ENCODE peak calls at places on chromosomes 12 and 14, in four cellular contexts. F is heart left ventricle, N is suprapubic skin, Y is epithelial cell of esophagus. O is an unnamed sample.

GRCh38 chr12:127690161-127690560 is 576.8 kb upstream of the TMEM132C start:
- DNase-seq in N (no peak), F (no peak), Y (no peak), O (no peak)

GRCh38 chr12:124727244-124727673 is 136.4 kb downstream of the SCARB1 start:
- DNase-seq in F (peak; percentile 73), N (peak; percentile 92), Y (peak; percentile 63), O (no peak)

GRCh38 chr12:106084048-106084671 is 54.6 kb downstream of the NUAK1 start:
- DNase-seq in Y (no peak), N (no peak), F (no peak), O (no peak)

GRCh38 chr14:92481386-92481785 is 32.2 kb upstream of the RIN3 start:
- DNase-seq in N (no peak), Y (no peak), F (no peak), O (no peak)

GRCh38 chr12:131100031-131100674 is 146.4 kb downstream of the ADGRD1 start:
- DNase-seq in N (no peak), Y (no peak), F (peak; percentile 0), O (no peak)

GRCh38 chr12:53355121-53355520 is 19.0 kb upstream of the SP7 start:
- DNase-seq in F (no peak), Y (no peak), N (no peak), O (no peak)

GRCh38 chr12:123227581-123228258 is 5.2 kb downstream of the MPHOSPH9 start:
- DNase-seq in Y (no peak), F (no peak), N (no peak), O (no peak)

GRCh38 chr12:48859607-48860006 is 6.1 kb downstream of the RND1 start:
- DNase-seq in Y (no peak), N (no peak), F (no peak), O (no peak)

GRCh38 chr12:79689477-79690155 is 1.1 kb downstream of the PAWR start:
- DNase-seq in Y (peak; percentile 74), F (peak; percentile 16), N (no peak), O (no peak)

GRCh38 chr12:48002179-48002601 is 2.1 kb downstream of the COL2A1 start:
- DNase-seq in Y (no peak), F (no peak), N (no peak), O (no peak)

GRCh38 chr14:75323571-75323970 is 44.9 kb downstream of the FOS start:
- DNase-seq in F (no peak), Y (peak; percentile 39), N (no peak), O (no peak)

GRCh38 chr12:74689071-74689655 is 151.5 kb downstream of the ATXN7L3B start:
- DNase-seq in F (no peak), Y (peak; percentile 64), N (no peak), O (no peak)

GRCh38 chr14:71574976-71575375 is 357.3 kb upstream of the RGS6 start:
- DNase-seq in F (no peak), Y (peak; percentile 69), N (no peak), O (no peak)

GRCh38 chr12:69196302-69197288 is 42.8 kb upstream of the CPSF6 start:
- DNase-seq in Y (peak; percentile 41), N (no peak), F (no peak), O (no peak)

GRCh38 chr14:101761881-101762529 is 496 bp downstream of the PPP2R5C start:
- DNase-seq in F (peak; percentile 38), Y (peak; percentile 14), N (no peak), O (no peak)

GRCh38 chr12:4809449-4810218 is 89.4 kb downstream of the GALNT8 start:
- DNase-seq in F (no peak), N (no peak), Y (no peak), O (no peak)

GRCh38 chr14:49921401-49921800 is 28.5 kb downstream of the ARF6 start:
- DNase-seq in Y (no peak), F (no peak), N (no peak), O (no peak)

GRCh38 chr12:64216239-64216638 is 5.9 kb downstream of the KICS2 start:
- DNase-seq in Y (no peak), F (no peak), N (no peak), O (no peak)

GRCh38 chr12:56358836-56359532 is 923 bp downstream of the STAT2 start:
- DNase-seq in F (no peak), N (no peak), Y (peak; percentile 68), O (no peak)

GRCh38 chr12:25256005-25256404 is 5.3 kb upstream of the KRAS start:
- DNase-seq in Y (no peak), F (no peak), N (no peak), O (no peak)

GRCh38 chr14:33120341-33120740 is 181.7 kb downstream of the NPAS3 start:
- DNase-seq in N (no peak), Y (peak; percentile 91), F (no peak), O (no peak)

GRCh38 chr14:52029881-52030280 is 39.0 kb downstream of the NID2 start:
- DNase-seq in Y (no peak), N (no peak), F (no peak), O (no peak)

GRCh38 chr12:96368233-96368632 is 32.0 kb downstream of the CDK17 start:
- DNase-seq in Y (no peak), F (no peak), N (no peak), O (no peak)

GRCh38 chr12:82760423-82760822 is 73.7 kb downstream of the TMTC2 start:
- DNase-seq in F (no peak), N (no peak), Y (no peak), O (no peak)

GRCh38 chr14:37888234-37888633 is 292.8 kb downstream of the TTC6 start:
- DNase-seq in F (no peak), N (no peak), Y (no peak), O (no peak)

GRCh38 chr12:111812881-111813741 is 28.9 kb upstream of the MAPKAPK5 start:
- DNase-seq in N (peak; percentile 89), F (peak; percentile 69), Y (peak; percentile 85), O (peak; percentile 89)

GRCh38 chr14:76908834-76909233 is 82.6 kb downstream of the LRRC74A start:
- DNase-seq in N (no peak), Y (no peak), F (no peak), O (no peak)

GRCh38 chr12:131709226-131709625 is 1.7 kb upstream of the SFSWAP start:
- DNase-seq in N (no peak), F (no peak), Y (no peak), O (no peak)

GRCh38 chr14:22070119-22070982 is 396.7 kb upstream of the OR4E1 start:
- DNase-seq in F (peak; percentile 19), Y (peak; percentile 8), N (no peak), O (no peak)

GRCh38 chr14:105197274-105197673 is 16.2 kb upstream of the NUDT14 start:
- DNase-seq in F (peak; percentile 82), Y (peak; percentile 28), N (no peak), O (no peak)

GRCh38 chr14:105200641-105201040 is 19.5 kb upstream of the NUDT14 start:
- DNase-seq in Y (no peak), F (no peak), N (no peak), O (no peak)

GRCh38 chr14:105200074-105200473 is 19.0 kb upstream of the NUDT14 start:
- DNase-seq in F (no peak), Y (no peak), N (no peak), O (no peak)

GRCh38 chr14:105199093-105199492 is 18.0 kb upstream of the NUDT14 start:
- DNase-seq in Y (no peak), N (no peak), F (peak; percentile 79), O (no peak)

DNA sequence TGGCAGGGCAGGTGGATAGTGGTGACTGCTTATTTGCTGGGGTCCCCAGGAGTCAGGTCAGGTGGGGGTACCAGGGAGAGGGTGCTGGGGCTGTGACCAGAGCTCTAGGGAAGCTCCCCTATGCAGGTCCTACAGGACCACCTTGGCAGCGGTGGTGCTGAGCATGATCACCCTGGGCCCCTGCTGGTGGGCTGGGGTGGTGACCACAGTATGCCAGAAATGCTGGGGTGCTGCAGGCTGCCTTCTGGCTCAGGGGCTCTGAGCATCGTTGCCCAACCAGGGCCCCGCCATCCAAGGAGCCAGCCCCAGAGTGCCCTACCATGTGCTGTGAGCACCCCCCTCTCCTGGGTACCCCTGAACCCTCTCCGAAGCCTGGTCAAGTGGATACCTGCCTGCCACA is 17.5 kb upstream of the NUDT14 start:
- DNase-seq in Y (no peak), N (no peak), F (no peak), O (no peak)
- TF ChIP-seq CTCF in Y (no peak), N (no peak), F (no peak), O (no peak)

GRCh38 chr14:100472094-100472455 is 115.1 kb downstream of the BEGAIN start:
- DNase-seq in N (no peak), F (no peak), Y (no peak), O (no peak)

GRCh38 chr14:100469632-100470522 is 117.3 kb downstream of the BEGAIN start:
- DNase-seq in N (no peak), Y (no peak), F (no peak), O (peak; percentile 52)

GRCh38 chr14:100471451-100472093 is 115.6 kb downstream of the BEGAIN start:
- DNase-seq in N (no peak), F (no peak), Y (no peak), O (no peak)

GRCh38 chr14:100468557-100468956 is 118.7 kb downstream of the BEGAIN start:
- DNase-seq in Y (no peak), F (no peak), N (no peak), O (peak; percentile 76)

GRCh38 chr14:100470523-100470897 is 116.7 kb downstream of the BEGAIN start:
- DNase-seq in F (no peak), N (no peak), Y (no peak), O (no peak)
- TF ChIP-seq CTCF in F (no peak), N (no peak), Y (no peak), O (no peak)

GRCh38 chr12:3123729-3124128 is 46.5 kb downstream of the TSPAN9 start:
- DNase-seq in F (no peak), N (no peak), Y (no peak), O (no peak)

GRCh38 chr12:3120701-3121100 is 43.5 kb downstream of the TSPAN9 start:
- DNase-seq in F (no peak), N (no peak), Y (no peak), O (no peak)

GRCh38 chr12:3124917-3125316 is 47.7 kb downstream of the TSPAN9 start:
- DNase-seq in Y (no peak), F (no peak), N (no peak), O (no peak)

GRCh38 chr12:3125674-3126073 is 48.5 kb downstream of the TSPAN9 start:
- DNase-seq in Y (no peak), N (no peak), F (no peak), O (no peak)

DNA sequence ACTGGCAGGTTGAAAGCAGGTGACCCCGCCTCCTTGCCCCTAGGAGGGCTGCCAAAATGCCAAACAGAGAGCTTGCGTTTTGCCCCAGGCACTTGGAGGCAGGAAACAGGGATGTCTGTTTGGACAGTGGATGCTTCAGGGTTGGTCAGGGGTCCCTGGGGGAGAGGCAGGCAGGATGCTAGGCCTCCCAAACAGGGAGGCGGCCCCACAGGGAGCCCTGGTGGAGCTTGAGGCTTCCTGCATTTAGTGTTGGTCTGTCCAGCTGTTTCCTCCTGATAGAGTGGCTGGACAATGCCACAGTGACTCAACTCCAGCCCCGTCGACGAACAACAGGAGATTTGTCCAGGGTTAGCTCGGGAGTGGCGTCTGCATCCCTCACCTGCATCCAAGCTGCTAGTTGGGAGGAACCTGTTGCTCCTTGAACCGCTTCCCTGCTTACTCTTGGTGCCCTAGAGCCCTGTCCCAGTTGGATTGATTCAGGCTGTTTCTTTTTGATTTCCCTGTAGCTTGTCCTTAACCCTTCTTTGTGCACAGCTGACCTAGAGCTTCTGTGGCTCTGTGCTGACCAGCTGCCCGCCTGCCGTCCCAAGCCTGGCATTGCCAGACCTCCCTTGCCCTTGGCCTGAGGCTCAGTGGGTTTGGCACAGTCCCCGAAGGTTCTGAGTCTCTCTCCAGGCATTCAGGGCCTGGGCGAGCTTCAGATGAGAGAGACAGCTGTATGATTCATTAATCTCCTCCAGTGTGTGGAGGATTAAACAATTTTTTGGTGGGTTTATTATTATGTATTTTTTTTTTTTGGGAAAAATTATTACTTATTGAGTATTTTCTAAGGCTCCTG is 45.9 kb downstream of the TSPAN9 start:
- DNase-seq in F (peak; percentile 84), Y (peak; percentile 63), N (no peak), O (no peak)
- TF ChIP-seq CTCF in F (no peak), Y (no peak), N (no peak), O (peak; percentile 9)

GRCh38 chr12:120235369-120236123 is 30.0 kb downstream of the PXN start:
- DNase-seq in Y (no peak), N (peak; percentile 83), F (no peak), O (no peak)
- TF ChIP-seq CTCF in Y (no peak), N (no peak), F (no peak), O (no peak)